ENCODE peak calls at places on chromosomes 4 and X, in ten cellular contexts. S is Panc1; W is Karpas-422; V is neural progenitor cell; F is CD8-positive, alpha-beta T cell; P is fibroblast of the aortic adventitia; K is thoracic aorta; R is BJ; M is mucosa of descending colon; H is neuronal stem cell. E is an unnamed sample.

GRCh38 chrX:134600714-134601113 is 57.6 kb downstream of the PLAC1 start:
- DNase-seq in S (no peak), W (no peak), V (no peak), F (no peak), P (peak), K (no peak), R (no peak), M (no peak), H (no peak), E (peak)

GRCh38 chr4:2925931-2926860 is 37.0 kb downstream of the NOP14 start:
- DNase-seq in S (no peak), W (no peak), V (no peak), F (no peak), P (no peak), K (no peak), R (no peak), M (no peak), H (no peak), E (no peak)

GRCh38 chr4:52051615-52052474 is 741 bp downstream of the SPATA18 start:
- DNase-seq in S (no peak), W (no peak), V (peak), F (no peak), P (peak), K (peak), R (peak), M (peak), H (peak), E (peak)

GRCh38 chr4:26326791-26327190 is 6.0 kb downstream of the RBPJ start:
- DNase-seq in S (no peak), W (no peak), V (no peak), F (no peak), P (peak), K (no peak), R (peak), M (no peak), H (no peak), E (peak)

GRCh38 chr4:138981930-138982390 is 33.6 kb upstream of the NOCT start:
- DNase-seq in S (no peak), W (no peak), V (no peak), F (no peak), P (peak), K (no peak), R (no peak), M (peak), H (no peak), E (peak)

GRCh38 chrX:120697053-120697452 is 67.2 kb upstream of the C1GALT1C1 start:
- DNase-seq in S (no peak), W (no peak), V (no peak), F (no peak), P (no peak), K (no peak), R (no peak), M (no peak), H (no peak), E (no peak)

GRCh38 chr4:28007693-28008092 is 1147.1 kb downstream of the STIM2 start:
- DNase-seq in S (no peak), W (no peak), V (no peak), F (no peak), P (no peak), K (no peak), R (no peak), M (no peak), H (no peak), E (no peak)

GRCh38 chr4:123892997-123893745 is 496.6 kb downstream of the SPRY1 start:
- DNase-seq in S (no peak), W (no peak), V (no peak), F (no peak), P (peak), K (no peak), R (no peak), M (no peak), H (no peak), E (peak)

GRCh38 chrX:102720237-102721168 is at the start of gene GPRASP3:
- DNase-seq in S (peak), W (no peak), V (peak), F (peak), P (peak), K (no peak), R (no peak), M (peak), H (peak), E (peak)

GRCh38 chr4:7872264-7872771 is 67.3 kb downstream of the AFAP1 start:
- DNase-seq in S (no peak), W (no peak), V (no peak), F (no peak), P (peak), K (no peak), R (peak), M (no peak), H (no peak), E (peak)
- H3K4me3 ChIP-seq in S (no peak), W (no peak), V (no peak), F (no peak), P (peak), K (peak), R (no peak), M (no peak), H (no peak), E (no peak)

DNA sequence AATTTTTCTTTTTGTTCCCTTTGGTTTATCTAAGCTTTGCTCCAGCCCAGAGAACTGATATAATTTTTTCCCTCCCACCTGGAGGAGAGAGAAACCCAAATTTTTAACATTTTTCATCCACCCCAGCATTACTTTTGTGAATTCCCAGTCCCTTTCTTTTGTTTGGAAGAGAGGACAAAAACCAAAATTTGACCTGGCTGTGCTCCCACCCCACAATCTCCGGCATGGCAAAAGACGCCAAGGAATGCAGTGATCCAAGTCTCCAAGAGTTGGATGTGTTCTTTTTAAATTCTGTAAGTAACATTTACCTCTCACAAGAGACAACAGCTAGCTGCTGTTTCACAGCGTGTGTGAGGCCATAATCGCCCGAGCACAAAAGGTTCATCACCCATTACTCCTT is 25.2 kb upstream of the FAM156A start:
- DNase-seq in S (no peak), W (no peak), V (peak), F (no peak), P (peak), K (no peak), R (no peak), M (no peak), H (no peak), E (peak)
- H3K4me3 ChIP-seq in S (peak), W (no peak), V (peak), F (no peak), P (peak), K (peak), R (no peak), M (no peak), H (peak), E (peak)

GRCh38 chr4:1193206-1194027 is 21.0 kb upstream of the SPON2 start:
- DNase-seq in S (no peak), W (no peak), V (no peak), F (no peak), P (no peak), K (no peak), R (no peak), M (peak), H (no peak), E (peak)
- H3K4me3 ChIP-seq in S (no peak), W (no peak), V (no peak), F (no peak), P (peak), K (peak), R (no peak), M (no peak), H (no peak), E (no peak)

GRCh38 chr4:825063-825968 is 613 bp downstream of the CPLX1 start:
- DNase-seq in S (no peak), W (no peak), V (peak), F (peak), P (no peak), K (no peak), R (no peak), M (no peak), H (peak), E (peak)
- H3K4me3 ChIP-seq in S (peak), W (no peak), V (peak), F (no peak), P (peak), K (peak), R (peak), M (no peak), H (peak), E (peak)

DNA sequence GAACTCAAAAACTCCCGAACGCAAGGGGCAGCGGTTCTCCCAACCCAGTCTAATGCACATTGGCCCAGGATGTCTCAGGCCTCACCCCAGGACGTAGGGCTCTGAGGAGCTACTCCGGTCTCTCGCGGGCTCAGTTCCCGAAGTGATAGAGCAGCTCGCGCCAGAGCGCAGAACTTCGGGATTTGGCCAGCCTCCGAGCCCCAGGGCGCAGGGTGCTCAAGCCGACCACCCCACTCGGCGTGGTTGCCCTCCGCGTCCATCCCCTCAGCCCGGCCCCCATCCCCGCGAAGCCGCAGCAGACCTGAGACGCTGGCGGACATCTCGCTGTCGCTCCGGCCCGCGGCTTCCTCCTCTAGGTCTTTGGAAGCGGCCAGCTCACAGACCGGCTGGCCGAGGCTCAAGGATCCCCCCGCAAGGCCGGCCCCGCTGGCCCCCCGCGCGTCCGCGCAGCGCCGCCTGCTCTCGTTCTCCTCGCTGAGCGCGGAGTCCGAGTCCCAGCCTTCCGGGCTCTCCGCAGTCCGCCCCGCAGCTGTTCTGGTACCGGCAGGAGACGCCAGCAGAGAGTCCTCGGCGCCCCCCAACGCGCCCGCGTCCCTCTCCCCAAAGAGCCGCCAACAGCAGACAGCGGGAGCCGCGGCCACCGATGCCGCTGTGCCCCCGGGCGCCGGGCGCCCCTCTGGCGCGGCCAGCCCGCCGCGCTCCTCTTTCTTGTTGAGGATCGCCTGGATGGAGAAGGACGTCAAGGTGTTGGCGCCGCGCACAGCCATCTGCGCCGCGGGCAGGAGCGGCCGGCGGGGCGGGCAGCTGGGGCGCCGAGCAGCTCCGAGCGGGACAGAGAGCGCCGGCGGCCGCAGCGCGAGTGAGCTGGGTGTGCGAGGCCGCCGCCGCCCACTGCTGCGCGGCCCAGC is at the start of gene NKX3-2:
- DNase-seq in S (no peak), W (no peak), V (peak), F (no peak), P (no peak), K (no peak), R (no peak), M (no peak), H (no peak), E (no peak)
- H3K4me3 ChIP-seq in S (peak), W (no peak), V (peak), F (peak), P (peak), K (peak), R (peak), M (peak), H (peak), E (peak)

DNA sequence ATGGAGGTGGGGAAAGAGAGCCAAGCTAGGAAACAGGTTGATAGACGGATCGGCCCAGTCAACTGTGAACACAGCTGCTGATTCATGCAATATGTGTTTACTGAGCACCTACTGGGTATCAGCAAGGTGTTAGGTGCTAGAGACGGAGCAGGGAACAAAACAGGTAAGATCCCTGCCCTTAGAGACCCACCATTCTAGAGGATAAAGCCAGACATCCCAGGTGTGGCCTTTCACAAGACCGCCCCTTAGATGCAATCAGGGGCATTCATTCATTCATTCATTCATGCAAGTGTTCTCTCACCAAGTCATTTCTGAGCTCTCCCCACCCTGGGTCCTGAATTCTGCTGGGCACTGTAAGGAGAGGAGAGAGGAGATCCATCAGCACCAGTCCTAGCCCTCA is 20.2 kb upstream of the MTM1 start:
- DNase-seq in S (no peak), W (no peak), V (no peak), F (no peak), P (no peak), K (no peak), R (no peak), M (no peak), H (no peak), E (no peak)
- H3K4me3 ChIP-seq in S (no peak), W (no peak), V (no peak), F (peak), P (no peak), K (peak), R (no peak), M (no peak), H (no peak), E (no peak)

GRCh38 chr4:179855471-179855870 is 2387.7 kb upstream of the TENM3 start:
- DNase-seq in S (no peak), W (no peak), V (no peak), F (no peak), P (no peak), K (no peak), R (no peak), M (no peak), H (no peak), E (no peak)
- H3K4me3 ChIP-seq in S (no peak), W (no peak), V (no peak), F (no peak), P (no peak), K (no peak), R (no peak), M (no peak), H (no peak), E (no peak)

GRCh38 chrX:108734426-108734825 is 1.9 kb downstream of the IRS4 start:
- DNase-seq in S (no peak), W (no peak), V (no peak), F (no peak), P (no peak), K (no peak), R (no peak), M (no peak), H (no peak), E (no peak)

GRCh38 chrX:108731144-108731543 is 5.2 kb downstream of the IRS4 start:
- DNase-seq in S (no peak), W (no peak), V (peak), F (no peak), P (no peak), K (no peak), R (no peak), M (no peak), H (peak), E (no peak)

GRCh38 chrX:108735087-108735679 is 1.2 kb downstream of the IRS4 start:
- DNase-seq in S (no peak), W (no peak), V (peak), F (no peak), P (no peak), K (no peak), R (no peak), M (no peak), H (no peak), E (no peak)

GRCh38 chrX:108735680-108736508 is 469 bp downstream of the IRS4 start:
- DNase-seq in S (no peak), W (no peak), V (peak), F (no peak), P (no peak), K (no peak), R (no peak), M (no peak), H (no peak), E (peak)

DNA sequence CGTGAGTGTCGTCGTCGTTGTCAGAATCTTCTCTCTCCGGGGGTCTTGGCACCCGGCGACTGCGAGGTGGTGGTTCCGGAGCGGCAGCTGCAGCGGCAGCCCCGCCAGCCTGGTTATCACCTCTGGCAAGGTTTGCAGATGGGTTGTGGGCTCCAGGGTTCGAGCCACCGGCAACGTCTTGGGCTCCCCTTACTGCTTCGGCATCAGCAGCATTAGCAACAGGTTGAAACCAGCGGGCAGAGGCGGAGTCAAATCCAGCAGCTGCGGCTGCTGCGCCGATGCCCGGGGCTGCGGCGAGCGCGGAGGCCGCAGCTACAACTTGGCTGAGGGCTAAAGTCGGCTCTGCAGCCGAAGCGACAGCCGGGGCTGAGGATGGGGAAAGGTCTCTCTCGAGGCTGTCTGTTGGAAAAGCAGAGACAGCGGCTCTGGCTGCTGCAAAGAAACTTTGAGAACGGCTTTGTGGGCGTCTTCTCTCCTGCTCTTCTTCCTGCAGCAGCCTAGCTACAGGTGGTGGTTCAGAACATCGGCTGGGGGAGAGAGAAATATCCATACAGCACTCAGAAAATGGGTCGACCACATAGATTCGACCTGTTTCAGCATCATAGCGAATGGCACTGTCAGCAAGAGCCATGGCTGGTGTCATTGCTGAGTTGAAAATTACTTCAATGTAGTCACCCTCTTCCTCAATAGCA is 3.6 kb downstream of the IRS4 start:
- DNase-seq in S (no peak), W (no peak), V (peak), F (no peak), P (no peak), K (no peak), R (no peak), M (no peak), H (no peak), E (no peak)
- H3K4me3 ChIP-seq in S (no peak), W (no peak), V (peak), F (no peak), P (no peak), K (no peak), R (no peak), M (no peak), H (peak), E (no peak)

DNA sequence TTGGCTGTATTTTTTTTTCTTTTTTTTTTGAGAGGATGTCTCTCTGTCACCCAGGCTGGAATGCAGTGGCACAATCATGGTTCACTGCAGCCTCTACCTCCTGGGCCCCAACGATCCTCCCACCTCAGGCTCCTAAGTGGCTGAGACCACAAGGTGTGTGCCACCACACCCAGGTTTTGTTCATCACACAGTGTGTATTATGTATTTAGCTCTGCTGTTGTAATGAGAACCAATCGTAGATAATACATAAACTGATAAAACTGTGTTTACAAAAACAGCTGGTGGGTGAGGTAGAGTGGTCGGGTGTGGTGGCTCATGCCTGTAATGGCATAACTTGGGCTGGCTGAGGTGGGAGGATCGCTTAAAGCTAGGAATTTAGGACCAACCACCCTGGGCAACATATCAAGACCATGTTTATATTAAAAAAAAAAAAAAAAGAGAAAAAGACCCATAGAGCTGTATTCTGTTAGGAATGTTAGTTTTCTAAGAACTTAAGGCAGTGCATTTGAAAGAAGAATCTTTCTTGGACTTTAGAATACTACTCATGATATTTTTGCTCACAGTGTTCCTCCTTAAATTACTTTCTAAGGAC is 34.9 kb downstream of the POLR2B start:
- DNase-seq in S (no peak), W (no peak), V (no peak), F (no peak), P (no peak), K (no peak), R (no peak), M (peak), H (no peak), E (no peak)
- H3K4me3 ChIP-seq in S (no peak), W (no peak), V (no peak), F (no peak), P (no peak), K (no peak), R (no peak), M (no peak), H (no peak), E (no peak)

E was measured in fibroblast of pulmonary artery.